ENCODE peak calls at places on chromosome 9, in seven cellular contexts. R, C, J, Q, Z, H and D are unnamed samples.
A peak's percentile ranks its signal among the peaks of the same experiment; 100 is the strongest.

GRCh38 chr9:90114641-90115040 is 509.8 kb downstream of the GADD45G start:
- DNase-seq in R (no peak), Z (no peak), J (no peak), C (no peak), H (no peak), Q (no peak), D (no peak)

GRCh38 chr9:26669641-26670040 is 223.0 kb downstream of the CAAP1 start:
- DNase-seq in Q (no peak), J (no peak), C (no peak), Z (no peak), R (no peak), H (no peak), D (no peak)

GRCh38 chr9:133864011-133864410 is 125.9 kb upstream of the SARDH start:
- DNase-seq in R (no peak), Q (no peak), C (no peak), H (no peak), Z (peak; percentile 75), J (no peak), D (no peak)

GRCh38 chr9:114076237-114077161 is 1.6 kb downstream of the AMBP start:
- DNase-seq in Z (peak; percentile 19), J (no peak), C (no peak), R (no peak), H (no peak), Q (no peak), D (no peak)

GRCh38 chr9:69030851-69031645 is 4.5 kb upstream of the FXN start:
- DNase-seq in J (no peak), R (no peak), Q (no peak), C (no peak), Z (no peak), H (no peak), D (no peak)

GRCh38 chr9:20997503-20998076 is 33.9 kb downstream of the HACD4 start:
- DNase-seq in H (no peak), Z (no peak), J (no peak), C (no peak), R (no peak), Q (no peak), D (no peak)

GRCh38 chr9:130689937-130690700 is 3.5 kb upstream of the EXOSC2 start:
- DNase-seq in R (peak; percentile 12), C (no peak), H (peak; percentile 72), Z (peak; percentile 93), J (no peak), Q (peak; percentile 69), D (no peak)

GRCh38 chr9:131677051-131677444 is 62.8 kb downstream of the RAPGEF1 start:
- DNase-seq in R (no peak), H (no peak), J (no peak), Z (no peak), Q (no peak), C (no peak), D (no peak)

GRCh38 chr9:4333787-4334186 is 33.9 kb upstream of the GLIS3 start:
- DNase-seq in R (no peak), C (no peak), J (no peak), Q (no peak), H (no peak), Z (peak; percentile 74), D (no peak)

GRCh38 chr9:113307401-113307975 is 4.3 kb upstream of the RNF183 start:
- DNase-seq in Z (no peak), J (no peak), C (no peak), H (no peak), R (no peak), Q (no peak), D (no peak)

GRCh38 chr9:90872835-90873294 is 71.2 kb downstream of the SYK start:
- DNase-seq in Q (no peak), J (no peak), Z (no peak), C (no peak), R (no peak), H (no peak), D (no peak)